ENCODE peak calls at places on chromosomes 4 and X, in ten cellular contexts. Z, P, F, L, H, O, G, Q, N and W are unnamed samples.

GRCh38 chrX:49308604-49309269 is 5.3 kb downstream of the GAGE10 start:
- DNase-seq in Z (no peak), L (peak; percentile 37), H (no peak), Q (no peak), G (no peak), F (peak; percentile 65), O (no peak), N (no peak), P (no peak), W (no peak)

GRCh38 chrX:9526965-9527364 is 62.1 kb downstream of the TBL1X start:
- DNase-seq in Q (no peak), N (no peak), P (no peak), G (no peak), F (no peak), H (no peak), Z (no peak), O (no peak), L (no peak), W (no peak)

GRCh38 chr4:185764880-185765279 is 47.1 kb downstream of the SORBS2 start:
- DNase-seq in Z (no peak), H (no peak), O (no peak), Q (no peak), G (no peak), N (no peak), P (peak; percentile 36), L (no peak), F (no peak), W (no peak)

GRCh38 chr4:8171941-8172924 is 13.6 kb upstream of the ABLIM2 start:
- DNase-seq in P (no peak), H (no peak), N (no peak), O (no peak), F (no peak), Q (no peak), Z (peak; percentile 30), L (no peak), G (no peak), W (no peak)

GRCh38 chrX:97398030-97398551 is 514.4 kb downstream of the RPA4 start:
- DNase-seq in G (no peak), P (peak; percentile 22), Q (no peak), O (no peak), F (no peak), L (no peak), N (no peak), H (no peak), Z (no peak), W (no peak)

GRCh38 chr4:26197018-26197779 is 123.6 kb upstream of the RBPJ start:
- DNase-seq in Z (peak; percentile 89), Q (no peak), P (peak; percentile 99), F (peak; percentile 74), O (peak; percentile 15), N (no peak), G (no peak), L (no peak), H (no peak), W (no peak)

GRCh38 chr4:76896731-76897521 is 1.0 kb downstream of the SOWAHB start:
- DNase-seq in Z (no peak), G (no peak), P (peak; percentile 41), H (peak; percentile 80), L (no peak), F (peak; percentile 59), N (no peak), O (peak; percentile 64), Q (no peak), W (peak; percentile 35)

GRCh38 chr4:10371869-10372471 is 85.3 kb downstream of the ZNF518B start:
- DNase-seq in N (peak; percentile 63), L (no peak), H (peak; percentile 15), P (no peak), G (no peak), Z (no peak), F (no peak), O (no peak), Q (no peak), W (peak; percentile 9)

GRCh38 chr4:37793562-37793961 is 32.9 kb upstream of the PGM2 start:
- DNase-seq in G (no peak), N (no peak), O (peak; percentile 21), F (no peak), Z (no peak), Q (no peak), L (no peak), H (no peak), P (no peak), W (peak; percentile 15)

GRCh38 chr4:79121223-79121622 is 182.0 kb upstream of the PAQR3 start:
- DNase-seq in N (no peak), G (no peak), H (no peak), Z (no peak), L (no peak), Q (no peak), F (no peak), P (no peak), O (no peak), W (no peak)

DNA sequence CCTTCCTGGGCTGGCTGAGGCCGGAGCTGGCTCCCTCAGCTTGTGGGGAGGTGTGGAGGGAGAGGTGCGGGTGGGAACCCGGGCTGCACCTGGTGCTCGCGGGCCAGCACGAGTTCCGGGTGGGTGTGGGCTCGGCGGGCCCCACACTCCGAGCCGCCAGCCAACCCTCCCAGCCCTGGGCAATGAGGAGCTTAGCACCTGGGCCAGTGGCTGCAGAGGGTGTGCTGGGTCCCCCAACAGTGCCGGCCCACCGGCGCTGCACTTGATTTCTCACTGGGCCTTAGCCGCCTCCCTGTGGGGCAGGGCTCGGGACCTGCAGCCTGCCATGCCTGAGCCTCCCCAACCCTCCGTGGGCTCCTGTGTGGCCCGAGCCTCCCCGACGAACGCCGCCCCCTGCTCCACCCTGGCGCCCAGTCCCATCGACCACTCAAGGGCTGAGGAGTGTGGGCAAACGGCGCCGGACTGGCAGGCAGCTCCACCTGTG is 182.7 kb upstream of the PAQR3 start:
- DNase-seq in Z (no peak), G (no peak), Q (no peak), N (no peak), F (no peak), H (no peak), P (no peak), L (no peak), O (no peak), W (no peak)
- H3K9me3 ChIP-seq in Z (peaks cover 13% of the 10 kb centered on the region), G (peaks cover 31% of the 10 kb centered on the region), Q (peaks cover 3% of the 10 kb centered on the region), N (peaks cover 2% of the 10 kb centered on the region), F (no peaks in the 10 kb centered on the region), H (peaks cover 9% of the 10 kb centered on the region), P (no peaks in the 10 kb centered on the region), L (peaks cover 21% of the 10 kb centered on the region), O (peaks cover 4% of the 10 kb centered on the region), W (no peaks in the 10 kb centered on the region)

GRCh38 chr4:860561-860960 is 34.6 kb upstream of the CPLX1 start:
- DNase-seq in H (no peak), G (no peak), L (no peak), F (no peak), P (no peak), Z (no peak), O (no peak), Q (no peak), N (no peak), W (no peak)

GRCh38 chr4:859496-859895 is 33.6 kb upstream of the CPLX1 start:
- DNase-seq in Q (no peak), N (no peak), O (no peak), Z (no peak), P (no peak), G (no peak), L (no peak), H (no peak), F (no peak), W (no peak)

GRCh38 chr4:858136-858535 is 32.2 kb upstream of the CPLX1 start:
- DNase-seq in F (no peak), L (no peak), Q (no peak), P (no peak), H (no peak), Z (no peak), N (no peak), O (no peak), G (no peak), W (no peak)

GRCh38 chr4:857461-857860 is 31.5 kb upstream of the CPLX1 start:
- DNase-seq in L (no peak), Q (no peak), P (no peak), O (no peak), N (no peak), G (no peak), F (no peak), H (no peak), Z (no peak), W (no peak)

DNA sequence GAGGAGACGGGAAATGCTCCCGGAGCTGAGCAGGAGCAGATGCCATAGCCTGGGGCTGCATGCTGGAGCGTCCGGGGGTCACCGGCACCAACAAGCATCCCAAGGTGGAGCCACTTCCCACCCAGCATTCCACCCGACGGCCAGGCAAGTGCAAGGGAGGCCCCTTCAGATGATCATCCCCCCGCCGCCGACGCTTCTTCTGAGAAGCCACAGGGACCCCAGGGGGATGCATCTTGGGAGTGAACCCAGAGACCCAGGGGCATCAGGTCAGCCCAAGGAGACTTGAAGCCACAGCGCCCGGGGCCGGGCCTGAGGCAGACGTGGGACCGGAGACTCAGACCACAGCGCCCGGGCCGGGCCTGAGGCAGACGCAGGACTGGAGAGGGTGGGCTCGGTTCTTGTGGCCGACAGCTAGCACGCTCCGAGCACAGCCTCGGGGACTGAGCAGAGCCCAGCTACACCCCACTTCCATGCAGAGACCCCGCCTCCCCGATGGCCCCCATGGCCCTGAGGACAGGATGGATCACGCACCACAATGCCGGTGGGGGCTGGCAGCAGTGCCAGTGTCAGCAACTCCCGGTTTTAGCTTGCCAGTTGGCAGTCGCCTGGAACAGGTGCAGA is 33.0 kb upstream of the CPLX1 start:
- DNase-seq in L (no peak), N (no peak), O (no peak), P (no peak), Z (no peak), H (no peak), Q (no peak), F (no peak), G (peak; percentile 57), W (no peak)
- H3K9me3 ChIP-seq in L (no peaks in the 10 kb centered on the region), N (no peaks in the 10 kb centered on the region), O (no peaks in the 10 kb centered on the region), P (no peaks in the 10 kb centered on the region), Z (no peaks in the 10 kb centered on the region), H (no peaks in the 10 kb centered on the region), Q (no peaks in the 10 kb centered on the region), F (no peaks in the 10 kb centered on the region), G (no peaks in the 10 kb centered on the region), W (no peaks in the 10 kb centered on the region)

DNA sequence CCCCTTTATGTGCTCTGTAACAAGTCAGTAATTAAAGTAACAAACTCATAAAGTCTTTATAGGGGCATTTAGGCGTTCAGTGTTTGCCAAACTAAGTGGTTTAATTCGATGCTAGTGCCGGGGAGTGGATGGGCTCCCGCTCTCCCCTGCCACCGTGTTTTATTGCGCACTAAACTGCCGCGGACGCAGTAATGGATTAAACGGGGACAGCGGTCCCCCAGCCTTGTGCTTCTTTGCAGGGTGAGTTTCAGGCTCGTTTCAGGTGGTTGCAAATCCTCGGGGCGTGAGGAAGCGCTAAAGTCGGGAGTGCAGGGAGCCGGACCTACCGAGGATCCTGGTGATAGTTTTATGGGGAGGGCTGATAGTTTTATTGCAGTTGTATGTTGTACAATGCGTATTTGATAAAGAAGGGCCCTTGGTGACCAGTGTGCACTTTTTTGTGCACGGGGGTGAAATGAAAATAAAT is 1.7 kb upstream of the PHOX2B start:
- DNase-seq in Q (no peak), L (no peak), G (no peak), Z (no peak), H (no peak), O (no peak), P (no peak), N (no peak), F (no peak), W (peak; percentile 14)
- H3K9me3 ChIP-seq in Q (no peaks in the 10 kb centered on the region), L (no peaks in the 10 kb centered on the region), G (no peaks in the 10 kb centered on the region), Z (peaks cover 11% of the 10 kb centered on the region), H (no peaks in the 10 kb centered on the region), O (no peaks in the 10 kb centered on the region), P (no peaks in the 10 kb centered on the region), N (no peaks in the 10 kb centered on the region), F (no peaks in the 10 kb centered on the region), W (no peaks in the 10 kb centered on the region)

GRCh38 chrX:148333989-148334388 is 166.4 kb upstream of the AFF2 start:
- DNase-seq in H (no peak), O (no peak), G (no peak), F (no peak), Z (no peak), N (no peak), Q (no peak), P (no peak), L (no peak), W (no peak)

GRCh38 chrX:148337873-148338272 is 162.5 kb upstream of the AFF2 start:
- DNase-seq in F (no peak), Q (no peak), N (no peak), O (no peak), H (no peak), Z (no peak), L (no peak), G (no peak), P (no peak), W (no peak)
- H3K9me3 ChIP-seq in F (no peaks in the 10 kb centered on the region), Q (no peaks in the 10 kb centered on the region), N (no peaks in the 10 kb centered on the region), O (no peaks in the 10 kb centered on the region), H (no peaks in the 10 kb centered on the region), Z (peaks cover 7% of the 10 kb centered on the region), L (no peaks in the 10 kb centered on the region), G (no peaks in the 10 kb centered on the region), P (no peaks in the 10 kb centered on the region), W (no peaks in the 10 kb centered on the region)